ENCODE peak calls at places on chromosomes 12 and 14, in eight cellular contexts. M is naive thymus-derived CD8-positive, alpha-beta T cell; B is ELF-1; U is ELR; R is RPMI7951; S is GOT3; W is T-helper 17 cell; V is lung. P is an unnamed sample.

GRCh38 chr14:105486974-105487448 is 325 bp downstream of the CRIP1 start:
- DNase-seq in U (no peak), W (peak), R (no peak), M (peak), B (no peak), S (no peak), V (peak), P (no peak)

GRCh38 chr14:103910984-103911383 is 17.3 kb upstream of the TDRD9 start:
- DNase-seq in B (no peak), W (no peak), M (no peak), V (no peak), U (no peak), R (no peak), S (no peak), P (no peak)

GRCh38 chr14:43877351-43877900 is 629.7 kb downstream of the FSCB start:
- DNase-seq in R (no peak), U (no peak), M (no peak), S (no peak), W (no peak), B (no peak), V (no peak), P (no peak)

GRCh38 chr14:68695326-68695768 is 97.5 kb downstream of the ZFP36L1 start:
- DNase-seq in S (peak), R (peak), V (no peak), W (no peak), M (no peak), B (no peak), U (peak), P (peak)

GRCh38 chr14:33768458-33768830 is 182.4 kb downstream of the EGLN3 start:
- DNase-seq in B (no peak), V (no peak), W (no peak), S (no peak), U (no peak), R (no peak), M (no peak), P (no peak)

GRCh38 chr12:30278401-30278800 is 417.3 kb downstream of the IPO8 start:
- DNase-seq in U (no peak), W (no peak), V (no peak), R (no peak), S (no peak), M (no peak), B (no peak), P (no peak)

GRCh38 chr12:20101046-20101445 is 267.3 kb upstream of the PDE3A start:
- DNase-seq in M (no peak), S (no peak), V (no peak), W (no peak), B (no peak), R (no peak), U (no peak), P (no peak)

GRCh38 chr12:120720234-120720968 is 5.2 kb upstream of the ACADS start:
- DNase-seq in R (peak), S (no peak), U (peak), W (no peak), V (no peak), M (no peak), B (no peak), P (peak)

GRCh38 chr12:7646178-7646475 is 19.6 kb downstream of the APOBEC1 start:
- DNase-seq in M (no peak), B (peak), W (no peak), U (no peak), R (no peak), V (no peak), S (no peak), P (no peak)

GRCh38 chr14:30153662-30154061 is 226.0 kb upstream of the PRKD1 start:
- DNase-seq in B (no peak), U (no peak), V (no peak), W (no peak), R (no peak), S (no peak), M (no peak), P (no peak)

GRCh38 chr14:68463705-68464104 is 329.2 kb downstream of the ZFP36L1 start:
- DNase-seq in M (no peak), W (no peak), V (no peak), S (no peak), B (no peak), R (peak), U (peak), P (peak)

GRCh38 chr14:74019743-74020142 is 594 bp downstream of the BBOF1 start:
- DNase-seq in U (peak), B (no peak), W (no peak), S (no peak), M (no peak), R (peak), V (no peak), P (no peak)

GRCh38 chr12:131827961-131828534 is at the start of gene MMP17:
- DNase-seq in U (peak), M (peak), S (no peak), W (peak), V (no peak), B (peak), R (peak), P (peak)

GRCh38 chr12:115260807-115261161 is 576.8 kb upstream of the TBX3 start:
- DNase-seq in S (no peak), M (no peak), W (no peak), V (no peak), B (no peak), R (no peak), U (no peak), P (no peak)

GRCh38 chr12:121927798-121928197 is 9.4 kb downstream of the CFAP251 start:
- DNase-seq in R (no peak), U (peak), S (no peak), M (no peak), V (no peak), W (no peak), B (no peak), P (no peak)

GRCh38 chr12:111469406-111469805 is 63.7 kb downstream of the SH2B3 start:
- DNase-seq in S (no peak), M (no peak), B (no peak), U (peak), V (no peak), W (no peak), R (no peak), P (no peak)

GRCh38 chr12:25423355-25423754 is 129.7 kb downstream of the LMNTD1 start:
- DNase-seq in B (no peak), V (no peak), W (no peak), M (no peak), R (no peak), S (no peak), U (no peak), P (no peak)

GRCh38 chr12:52670506-52670905 is 9.7 kb downstream of the KRT1 start:
- DNase-seq in S (no peak), V (no peak), B (no peak), U (no peak), R (no peak), W (no peak), M (no peak), P (no peak)

GRCh38 chr12:55385911-55386310 is 14.4 kb upstream of the OR6C65 start:
- DNase-seq in M (no peak), S (no peak), R (no peak), W (no peak), U (no peak), B (peak), V (no peak), P (no peak)

GRCh38 chr12:10365716-10366433 is 24.0 kb downstream of the KLRK1 start:
- DNase-seq in S (no peak), R (peak), W (no peak), B (no peak), M (no peak), U (peak), V (no peak), P (no peak)

GRCh38 chr12:91854725-91855124 is 290.9 kb downstream of the BTG1 start:
- DNase-seq in V (no peak), U (peak), M (no peak), R (peak), S (no peak), B (no peak), W (no peak), P (no peak)

GRCh38 chr12:63918788-63919300 is 74.3 kb downstream of the SRGAP1 start:
- DNase-seq in R (peak), U (peak), M (no peak), S (no peak), W (no peak), B (no peak), V (no peak), P (peak)

GRCh38 chr14:21068521-21069387 is 1.4 kb upstream of the ARHGEF40 start:
- DNase-seq in R (peak), B (peak), S (no peak), W (no peak), V (peak), U (peak), M (peak), P (no peak)